ENCODE peak calls at places on chromosome 12, in seven cellular contexts. G is thyroid gland; S is AG04450; R is CD8-positive, alpha-beta memory T cell; O is H9; C is MM.1S; N is left ventricle myocardium inferior. Y is an unnamed sample.

GRCh38 chr12:32739279-32739678 is 16.4 kb downstream of the YARS2 start:
- DNase-seq in R (no peak), O (no peak), C (no peak), G (no peak), S (no peak), N (no peak), Y (no peak)

GRCh38 chr12:102503871-102504270 is 23.5 kb upstream of the IGF1 start:
- DNase-seq in O (no peak), R (no peak), S (no peak), C (no peak), N (no peak), G (no peak), Y (no peak)

GRCh38 chr12:120093592-120094355 is 22.8 kb downstream of the RAB35 start:
- DNase-seq in S (no peak), C (no peak), N (no peak), O (peak), G (no peak), R (no peak), Y (no peak)

GRCh38 chr12:109951136-109951535 is 45.0 kb downstream of the GIT2 start:
- DNase-seq in C (no peak), N (no peak), R (no peak), O (no peak), G (no peak), S (peak), Y (no peak)

GRCh38 chr12:93042283-93042682 is 113.2 kb upstream of the EEA1 start:
- DNase-seq in R (no peak), S (no peak), O (no peak), N (no peak), G (no peak), C (no peak), Y (no peak)

GRCh38 chr12:132522586-132523380 is 32.8 kb downstream of the FBRSL1 start:
- DNase-seq in G (peak), R (no peak), N (no peak), O (no peak), C (no peak), S (no peak), Y (no peak)

GRCh38 chr12:92444763-92445162 is 258.0 kb upstream of the PLEKHG7 start:
- DNase-seq in S (no peak), R (no peak), N (no peak), G (no peak), C (no peak), O (no peak), Y (no peak)

GRCh38 chr12:72681028-72681427 is 408.9 kb downstream of the TRHDE start:
- DNase-seq in N (no peak), R (no peak), S (no peak), C (no peak), O (no peak), G (no peak), Y (no peak)

GRCh38 chr12:78385541-78385940 is 479.0 kb upstream of the SYT1 start:
- DNase-seq in R (no peak), S (no peak), G (no peak), N (no peak), C (no peak), O (no peak), Y (no peak)

GRCh38 chr12:95605087-95605486 is 53.8 kb upstream of the USP44 start:
- DNase-seq in C (no peak), G (no peak), S (no peak), R (no peak), N (no peak), O (no peak), Y (no peak)

GRCh38 chr12:14664434-14665023 is 31.9 kb downstream of the GUCY2C start:
- DNase-seq in C (peak), R (peak), O (no peak), G (peak), S (no peak), N (no peak), Y (no peak)

GRCh38 chr12:107126688-107127481 is 33.5 kb upstream of the CRY1 start:
- DNase-seq in C (no peak), R (no peak), O (no peak), G (no peak), S (no peak), N (no peak), Y (no peak)

GRCh38 chr12:124395284-124395752 is 100.4 kb downstream of the RFLNA start:
- DNase-seq in G (no peak), S (no peak), C (no peak), R (no peak), N (no peak), O (no peak), Y (no peak)

GRCh38 chr12:117674313-117674712 is 294.5 kb downstream of the KSR2 start:
- DNase-seq in S (no peak), C (no peak), N (no peak), R (no peak), G (no peak), O (no peak), Y (no peak)

GRCh38 chr12:132491761-132492378 is 1.9 kb downstream of the FBRSL1 start:
- DNase-seq in R (no peak), N (no peak), G (no peak), O (no peak), S (no peak), C (no peak), Y (no peak)

GRCh38 chr12:115320451-115320850 is 636.5 kb upstream of the TBX3 start:
- DNase-seq in N (no peak), O (no peak), G (no peak), S (no peak), R (no peak), C (no peak), Y (no peak)

GRCh38 chr12:1859643-1860042 is 39.3 kb downstream of the LRTM2 start:
- DNase-seq in G (peak), N (no peak), C (no peak), O (peak), S (no peak), R (no peak), Y (no peak)

GRCh38 chr12:22527999-22528398 is 16.3 kb downstream of the C2CD5 start:
- DNase-seq in N (no peak), G (no peak), R (no peak), C (no peak), S (peak), O (no peak), Y (no peak)

GRCh38 chr12:27969901-27970390 is 2.6 kb downstream of the PTHLH start:
- DNase-seq in G (peak), C (peak), S (no peak), N (peak), O (peak), R (no peak), Y (no peak)

GRCh38 chr12:53930591-53931255 is 7.9 kb upstream of the HOXC13 start:
- DNase-seq in R (no peak), C (no peak), S (no peak), N (no peak), G (no peak), O (no peak), Y (no peak)

GRCh38 chr12:89470741-89471504 is 53.7 kb downstream of the GALNT4 start:
- DNase-seq in C (peak), G (no peak), O (no peak), N (no peak), S (no peak), R (no peak), Y (no peak)

GRCh38 chr12:49225551-49226166 is 36.8 kb upstream of the TUBA1A start:
- DNase-seq in C (no peak), O (peak), N (no peak), R (no peak), G (no peak), S (no peak), Y (no peak)

GRCh38 chr12:16046266-16046665 is 135.1 kb downstream of the DERA start:
- DNase-seq in G (no peak), C (no peak), N (no peak), R (no peak), O (no peak), S (no peak), Y (no peak)
- H3K27ac ChIP-seq in G (no peak), C (no peak), N (no peak), R (no peak), O (no peak), S (no peak), Y (no peak)

GRCh38 chr12:122001379-122002209 is 20.1 kb upstream of the BCL7A start:
- DNase-seq in G (no peak), S (no peak), N (no peak), C (no peak), R (no peak), O (peak), Y (no peak)

GRCh38 chr12:122003646-122004611 is 17.8 kb upstream of the BCL7A start:
- DNase-seq in R (no peak), G (no peak), N (no peak), C (no peak), O (no peak), S (no peak), Y (no peak)

GRCh38 chr12:122005252-122005651 is 16.4 kb upstream of the BCL7A start:
- DNase-seq in O (no peak), R (no peak), S (no peak), G (no peak), C (no peak), N (no peak), Y (no peak)

GRCh38 chr12:122006186-122006926 is 15.3 kb upstream of the BCL7A start:
- DNase-seq in C (no peak), O (no peak), S (no peak), G (no peak), N (no peak), R (no peak), Y (no peak)

GRCh38 chr12:122004633-122005071 is 17.0 kb upstream of the BCL7A start:
- DNase-seq in N (no peak), C (no peak), G (no peak), S (no peak), R (no peak), O (no peak), Y (no peak)
- H3K27ac ChIP-seq in N (peak), C (no peak), G (no peak), S (no peak), R (no peak), O (no peak), Y (no peak)

DNA sequence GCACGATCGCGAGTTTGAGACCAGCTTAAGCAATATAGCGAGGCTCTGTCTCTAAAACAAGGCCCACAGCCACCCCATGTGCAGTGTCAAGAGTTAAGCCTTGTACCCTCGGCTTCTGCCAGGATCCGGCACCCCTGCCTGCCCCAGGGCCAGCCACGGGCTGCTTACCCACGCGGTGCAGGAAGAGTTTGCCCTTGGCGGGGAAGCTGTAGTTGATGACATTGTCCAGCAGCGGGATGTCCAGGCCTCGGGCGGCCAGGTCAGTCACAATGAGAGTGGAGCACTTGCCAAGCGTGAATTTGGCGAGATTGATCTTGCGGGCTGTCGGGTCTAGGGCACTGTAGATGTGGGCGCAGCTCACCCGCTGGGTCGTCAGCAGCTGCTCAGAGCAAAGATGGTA is 13.1 kb downstream of the DDX54 start:
- DNase-seq in N (no peak), C (no peak), O (no peak), R (no peak), S (no peak), G (no peak), Y (no peak)
- H3K27ac ChIP-seq in N (no peak), C (no peak), O (no peak), R (no peak), S (no peak), G (no peak), Y (no peak)

GRCh38 chr12:112841891-112842290 is 50.3 kb downstream of the RPH3A start:
- DNase-seq in O (no peak), N (no peak), R (no peak), S (no peak), C (no peak), G (no peak), Y (no peak)
- H3K27ac ChIP-seq in O (no peak), N (no peak), R (no peak), S (no peak), C (no peak), G (no peak), Y (no peak)

GRCh38 chr12:67742461-67742860 is 93.9 kb downstream of the DYRK2 start:
- DNase-seq in S (no peak), O (no peak), N (no peak), R (no peak), C (no peak), G (no peak), Y (no peak)
- H3K27ac ChIP-seq in S (peak), O (no peak), N (no peak), R (no peak), C (no peak), G (no peak), Y (no peak)

DNA sequence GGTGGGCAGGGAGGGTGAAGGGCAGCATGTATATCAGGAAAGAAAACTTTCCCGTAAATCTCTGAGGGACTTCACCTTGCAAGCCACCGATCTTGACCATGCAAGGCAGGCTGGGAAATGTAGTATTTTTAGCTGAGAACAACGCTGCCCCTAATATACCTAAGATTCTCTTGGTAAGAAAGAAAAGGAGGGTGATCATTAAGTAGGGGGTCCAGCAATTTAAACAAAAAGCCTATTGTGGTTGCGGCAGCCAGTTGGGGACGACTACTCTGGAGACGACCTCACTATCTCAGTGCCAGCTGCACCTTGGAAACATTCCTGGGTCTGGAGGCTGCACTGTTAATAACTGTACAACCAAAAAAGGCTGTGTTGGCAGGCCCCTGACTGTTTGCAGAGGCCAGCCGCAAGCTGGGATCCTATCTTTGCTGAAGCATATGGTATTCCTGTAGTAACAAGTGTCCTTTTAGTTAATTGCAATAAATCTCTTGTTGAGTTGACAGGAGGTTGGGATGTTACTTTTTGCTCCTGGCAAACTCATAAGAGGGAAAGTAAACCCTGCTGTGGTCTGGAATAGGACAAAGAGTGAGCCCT is 6.4 kb downstream of the APOLD1 start:
- DNase-seq in S (no peak), R (no peak), G (peak), N (peak), O (no peak), C (no peak), Y (no peak)
- H3K27ac ChIP-seq in S (peak), R (no peak), G (peak), N (peak), O (no peak), C (no peak), Y (peak)

GRCh38 chr12:122420471-122421262 is 1.8 kb downstream of the CLIP1 start:
- DNase-seq in S (no peak), G (no peak), R (no peak), O (no peak), N (no peak), C (no peak), Y (no peak)
- H3K27ac ChIP-seq in S (peak), G (peak), R (peak), O (no peak), N (peak), C (no peak), Y (peak)

GRCh38 chr12:26633591-26634210 is 199.3 kb downstream of the ITPR2 start:
- DNase-seq in C (no peak), N (no peak), G (no peak), R (no peak), S (no peak), O (no peak), Y (no peak)

GRCh38 chr12:26642361-26642760 is 190.6 kb downstream of the ITPR2 start:
- DNase-seq in S (no peak), O (no peak), G (no peak), N (no peak), R (no peak), C (no peak), Y (no peak)

GRCh38 chr12:26632746-26633145 is 200.2 kb downstream of the ITPR2 start:
- DNase-seq in R (no peak), N (no peak), S (no peak), G (no peak), C (no peak), O (no peak), Y (no peak)

GRCh38 chr12:26631846-26632245 is 201.1 kb downstream of the ITPR2 start:
- DNase-seq in S (no peak), O (no peak), G (no peak), N (no peak), R (no peak), C (no peak), Y (no peak)

GRCh38 chr12:26636710-26637328 is 196.2 kb downstream of the ITPR2 start:
- DNase-seq in R (no peak), S (no peak), O (no peak), C (no peak), G (no peak), N (no peak), Y (no peak)
- H3K27ac ChIP-seq in R (no peak), S (no peak), O (no peak), C (no peak), G (no peak), N (no peak), Y (no peak)

GRCh38 chr12:104671407-104672095 is 214.8 kb downstream of the CHST11 start:
- DNase-seq in G (peak), N (peak), C (peak), S (no peak), R (peak), O (no peak), Y (peak)
- H3K27ac ChIP-seq in G (peak), N (peak), C (no peak), S (no peak), R (no peak), O (no peak), Y (peak)

DNA sequence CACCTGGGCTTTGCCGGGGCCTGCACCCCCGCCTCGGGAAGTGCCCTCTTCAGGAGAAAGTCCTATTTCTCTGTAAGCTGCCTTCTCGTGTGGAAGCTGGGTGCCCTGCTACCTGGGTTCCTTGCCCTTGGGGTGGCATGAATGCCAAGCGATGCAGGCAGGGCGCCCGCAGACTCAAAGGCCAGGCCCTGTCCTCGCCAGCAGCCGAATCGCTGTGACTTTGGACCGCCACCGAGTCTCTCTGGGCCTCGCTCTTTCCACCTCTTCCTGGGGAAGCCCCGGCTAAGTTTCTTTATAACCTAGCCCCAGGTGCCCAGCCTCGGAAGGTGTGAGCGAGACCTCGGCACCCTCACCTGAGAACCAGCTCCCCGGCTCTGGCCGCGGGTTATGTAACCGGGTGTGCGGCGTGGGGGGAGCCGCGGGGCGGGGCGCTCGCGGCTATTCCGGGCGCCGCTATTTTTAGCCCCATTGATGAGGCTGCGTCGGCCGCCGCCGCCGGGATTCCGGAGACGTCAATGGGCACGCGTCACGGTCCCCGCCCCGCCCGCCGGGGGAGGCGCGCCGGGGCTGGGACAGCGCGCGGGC is 14.6 kb upstream of the NR4A1 start:
- DNase-seq in O (peak), C (peak), G (peak), R (peak), S (no peak), N (peak), Y (peak)
- H3K27ac ChIP-seq in O (no peak), C (peak), G (peak), R (peak), S (no peak), N (peak), Y (peak)